ENCODE peak calls at places on chromosomes 16 and 17, in eight cellular contexts. One of them, this sample, is unnamed.

GRCh38 chr16:54627616-54628015 is 303.0 kb upstream of the IRX5 start:
- DNase-seq in heart right ventricle: no peak
- DNase-seq in fibroblast of pulmonary artery: peak
- DNase-seq in breast epithelium: no peak
- DNase-seq in AG10803: peak
- DNase-seq in astrocyte: no peak
- DNase-seq in WERI-Rb-1: no peak
- DNase-seq in cardiac fibroblast: peak
- DNase-seq in this sample: no peak

GRCh38 chr17:76709077-76709950 is 1.5 kb downstream of the MXRA7 start:
- DNase-seq in WERI-Rb-1: peak
- DNase-seq in breast epithelium: peak
- DNase-seq in AG10803: peak
- DNase-seq in heart right ventricle: peak
- DNase-seq in cardiac fibroblast: peak
- DNase-seq in astrocyte: peak
- DNase-seq in fibroblast of pulmonary artery: peak
- DNase-seq in this sample: peak

GRCh38 chr16:28826141-28826540 is 3.3 kb downstream of the ATXN2L start:
- DNase-seq in WERI-Rb-1: no peak
- DNase-seq in astrocyte: no peak
- DNase-seq in heart right ventricle: no peak
- DNase-seq in cardiac fibroblast: no peak
- DNase-seq in AG10803: no peak
- DNase-seq in breast epithelium: no peak
- DNase-seq in fibroblast of pulmonary artery: peak
- DNase-seq in this sample: no peak

GRCh38 chr17:55295411-55296170 is 30.8 kb downstream of the HLF start:
- DNase-seq in breast epithelium: peak
- DNase-seq in heart right ventricle: peak
- DNase-seq in cardiac fibroblast: peak
- DNase-seq in AG10803: peak
- DNase-seq in astrocyte: peak
- DNase-seq in WERI-Rb-1: peak
- DNase-seq in fibroblast of pulmonary artery: peak
- DNase-seq in this sample: peak

GRCh38 chr16:30437511-30438046 is 7.7 kb upstream of the DCTPP1 start:
- DNase-seq in cardiac fibroblast: no peak
- DNase-seq in breast epithelium: no peak
- DNase-seq in AG10803: no peak
- DNase-seq in fibroblast of pulmonary artery: no peak
- DNase-seq in WERI-Rb-1: no peak
- DNase-seq in heart right ventricle: no peak
- DNase-seq in astrocyte: no peak
- DNase-seq in this sample: no peak

GRCh38 chr16:23324727-23325126 is 22.6 kb downstream of the SCNN1B start:
- DNase-seq in fibroblast of pulmonary artery: no peak
- DNase-seq in cardiac fibroblast: no peak
- DNase-seq in AG10803: no peak
- DNase-seq in astrocyte: no peak
- DNase-seq in WERI-Rb-1: no peak
- DNase-seq in heart right ventricle: peak
- DNase-seq in breast epithelium: peak
- DNase-seq in this sample: no peak

GRCh38 chr17:39064374-39064773 is 87.1 kb downstream of the PLXDC1 start:
- DNase-seq in WERI-Rb-1: no peak
- DNase-seq in fibroblast of pulmonary artery: peak
- DNase-seq in heart right ventricle: no peak
- DNase-seq in astrocyte: peak
- DNase-seq in cardiac fibroblast: peak
- DNase-seq in AG10803: peak
- DNase-seq in breast epithelium: no peak
- DNase-seq in this sample: no peak

GRCh38 chr17:39105705-39106104 is 45.7 kb downstream of the PLXDC1 start:
- DNase-seq in astrocyte: no peak
- DNase-seq in AG10803: no peak
- DNase-seq in fibroblast of pulmonary artery: no peak
- DNase-seq in WERI-Rb-1: no peak
- DNase-seq in heart right ventricle: no peak
- DNase-seq in cardiac fibroblast: no peak
- DNase-seq in breast epithelium: no peak
- DNase-seq in this sample: no peak

GRCh38 chr16:2787406-2787805 is at the start of gene PRSS33:
- DNase-seq in WERI-Rb-1: no peak
- DNase-seq in heart right ventricle: no peak
- DNase-seq in breast epithelium: no peak
- DNase-seq in fibroblast of pulmonary artery: no peak
- DNase-seq in astrocyte: no peak
- DNase-seq in cardiac fibroblast: no peak
- DNase-seq in AG10803: no peak
- DNase-seq in this sample: no peak

GRCh38 chr17:65297384-65297783 is 160.2 kb downstream of the RGS9 start:
- DNase-seq in astrocyte: peak
- DNase-seq in AG10803: peak
- DNase-seq in heart right ventricle: no peak
- DNase-seq in WERI-Rb-1: no peak
- DNase-seq in breast epithelium: no peak
- DNase-seq in cardiac fibroblast: peak
- DNase-seq in fibroblast of pulmonary artery: peak
- DNase-seq in this sample: no peak

GRCh38 chr16:81551141-81551808 is 106.7 kb downstream of the CMIP start:
- DNase-seq in breast epithelium: no peak
- DNase-seq in AG10803: peak
- DNase-seq in fibroblast of pulmonary artery: peak
- DNase-seq in WERI-Rb-1: no peak
- DNase-seq in cardiac fibroblast: peak
- DNase-seq in astrocyte: peak
- DNase-seq in heart right ventricle: no peak
- DNase-seq in this sample: no peak

GRCh38 chr16:31301708-31302400 is 42.1 kb downstream of the ITGAM start:
- DNase-seq in breast epithelium: no peak
- DNase-seq in AG10803: peak
- DNase-seq in fibroblast of pulmonary artery: peak
- DNase-seq in cardiac fibroblast: peak
- DNase-seq in heart right ventricle: no peak
- DNase-seq in astrocyte: no peak
- DNase-seq in WERI-Rb-1: no peak
- DNase-seq in this sample: no peak

GRCh38 chr16:23901178-23902131 is 65.7 kb downstream of the PRKCB start:
- DNase-seq in breast epithelium: no peak
- DNase-seq in fibroblast of pulmonary artery: no peak
- DNase-seq in astrocyte: no peak
- DNase-seq in heart right ventricle: no peak
- DNase-seq in cardiac fibroblast: no peak
- DNase-seq in AG10803: no peak
- DNase-seq in WERI-Rb-1: no peak
- DNase-seq in this sample: no peak

GRCh38 chr17:21452377-21453143 is 76.4 kb downstream of the KCNJ12 start:
- DNase-seq in cardiac fibroblast: peak
- DNase-seq in heart right ventricle: peak
- DNase-seq in breast epithelium: peak
- DNase-seq in astrocyte: peak
- DNase-seq in fibroblast of pulmonary artery: peak
- DNase-seq in WERI-Rb-1: peak
- DNase-seq in AG10803: peak
- DNase-seq in this sample: peak

GRCh38 chr17:30151471-30151870 is 34.9 kb downstream of the NSRP1 start:
- DNase-seq in breast epithelium: no peak
- DNase-seq in WERI-Rb-1: no peak
- DNase-seq in fibroblast of pulmonary artery: no peak
- DNase-seq in heart right ventricle: no peak
- DNase-seq in astrocyte: no peak
- DNase-seq in AG10803: no peak
- DNase-seq in cardiac fibroblast: no peak
- DNase-seq in this sample: no peak

GRCh38 chr17:30155389-30155788 is 38.8 kb downstream of the NSRP1 start:
- DNase-seq in breast epithelium: no peak
- DNase-seq in cardiac fibroblast: no peak
- DNase-seq in astrocyte: no peak
- DNase-seq in AG10803: no peak
- DNase-seq in WERI-Rb-1: no peak
- DNase-seq in heart right ventricle: no peak
- DNase-seq in fibroblast of pulmonary artery: no peak
- DNase-seq in this sample: no peak

GRCh38 chr17:30148376-30148775 is 31.8 kb downstream of the NSRP1 start:
- DNase-seq in astrocyte: no peak
- DNase-seq in heart right ventricle: no peak
- DNase-seq in breast epithelium: no peak
- DNase-seq in AG10803: no peak
- DNase-seq in cardiac fibroblast: no peak
- DNase-seq in WERI-Rb-1: no peak
- DNase-seq in fibroblast of pulmonary artery: no peak
- DNase-seq in this sample: no peak

GRCh38 chr17:30158896-30159625 is 42.4 kb downstream of the NSRP1 start:
- DNase-seq in cardiac fibroblast: no peak
- DNase-seq in WERI-Rb-1: no peak
- DNase-seq in heart right ventricle: no peak
- DNase-seq in AG10803: no peak
- DNase-seq in astrocyte: no peak
- DNase-seq in breast epithelium: no peak
- DNase-seq in fibroblast of pulmonary artery: no peak
- DNase-seq in this sample: no peak

DNA sequence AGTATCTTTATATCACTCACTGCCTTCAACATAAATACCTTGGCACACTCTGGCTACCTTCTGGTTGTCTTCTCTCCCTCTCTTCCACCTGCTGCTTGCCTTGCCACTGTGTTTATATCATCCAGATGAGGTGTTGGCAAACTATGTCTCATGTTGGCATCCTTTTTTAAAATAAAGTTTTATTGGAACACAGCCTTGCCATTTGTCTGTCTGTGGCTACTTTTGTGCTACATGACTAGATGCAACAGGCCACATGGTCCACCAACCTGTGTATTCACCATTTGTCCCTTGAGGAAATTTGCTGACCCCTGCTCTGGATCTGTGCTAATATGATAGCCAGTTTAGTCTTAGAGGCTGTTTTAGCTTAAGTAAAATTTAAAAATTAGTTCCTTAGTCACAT is 36.8 kb downstream of the NSRP1 start:
- DNase-seq in heart right ventricle: no peak
- DNase-seq in breast epithelium: no peak
- DNase-seq in cardiac fibroblast: no peak
- DNase-seq in AG10803: no peak
- DNase-seq in fibroblast of pulmonary artery: no peak
- DNase-seq in WERI-Rb-1: no peak
- DNase-seq in astrocyte: no peak
- DNase-seq in this sample: no peak
- TF ChIP-seq CTCF in heart right ventricle: no peak
- TF ChIP-seq CTCF in breast epithelium: no peak
- TF ChIP-seq CTCF in cardiac fibroblast: no peak
- TF ChIP-seq CTCF in AG10803: no peak
- TF ChIP-seq CTCF in fibroblast of pulmonary artery: no peak
- TF ChIP-seq CTCF in WERI-Rb-1: no peak
- TF ChIP-seq CTCF in astrocyte: no peak
- TF ChIP-seq CTCF in this sample: no peak

GRCh38 chr16:9195301-9195700 is 103.9 kb downstream of the HAPSTR1 start:
- DNase-seq in heart right ventricle: no peak
- DNase-seq in astrocyte: no peak
- DNase-seq in cardiac fibroblast: no peak
- DNase-seq in WERI-Rb-1: no peak
- DNase-seq in breast epithelium: no peak
- DNase-seq in fibroblast of pulmonary artery: no peak
- DNase-seq in AG10803: no peak
- DNase-seq in this sample: no peak

GRCh38 chr16:9191274-9191850 is 99.9 kb downstream of the HAPSTR1 start:
- DNase-seq in fibroblast of pulmonary artery: no peak
- DNase-seq in astrocyte: no peak
- DNase-seq in breast epithelium: no peak
- DNase-seq in heart right ventricle: no peak
- DNase-seq in AG10803: no peak
- DNase-seq in cardiac fibroblast: no peak
- DNase-seq in WERI-Rb-1: no peak
- DNase-seq in this sample: no peak

GRCh38 chr16:9197957-9198661 is 106.7 kb downstream of the HAPSTR1 start:
- DNase-seq in breast epithelium: no peak
- DNase-seq in AG10803: no peak
- DNase-seq in fibroblast of pulmonary artery: no peak
- DNase-seq in astrocyte: no peak
- DNase-seq in heart right ventricle: no peak
- DNase-seq in cardiac fibroblast: no peak
- DNase-seq in WERI-Rb-1: no peak
- DNase-seq in this sample: peak

DNA sequence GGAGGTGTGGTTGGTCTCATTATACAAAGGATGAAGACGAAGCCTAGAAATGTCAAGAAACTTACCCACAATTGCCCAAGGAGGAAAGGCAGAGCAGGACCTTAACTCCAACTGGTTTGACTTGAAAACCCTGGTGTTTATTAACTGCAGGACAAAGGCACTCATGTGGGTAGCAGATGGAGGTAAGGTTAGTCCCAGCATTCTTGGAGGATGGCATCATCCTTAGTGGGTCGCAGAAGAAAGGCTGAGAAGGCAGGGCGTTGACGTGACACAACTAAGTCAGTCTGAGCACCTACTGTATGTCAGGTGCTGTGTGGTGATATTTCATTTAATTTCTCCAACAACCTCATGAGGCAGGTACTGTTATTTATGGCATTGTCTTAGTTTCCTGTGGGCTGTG is 101.3 kb downstream of the HAPSTR1 start:
- DNase-seq in astrocyte: peak
- DNase-seq in AG10803: peak
- DNase-seq in cardiac fibroblast: no peak
- DNase-seq in fibroblast of pulmonary artery: no peak
- DNase-seq in breast epithelium: no peak
- DNase-seq in heart right ventricle: no peak
- DNase-seq in WERI-Rb-1: no peak
- DNase-seq in this sample: no peak
- TF ChIP-seq CTCF in astrocyte: no peak
- TF ChIP-seq CTCF in AG10803: no peak
- TF ChIP-seq CTCF in cardiac fibroblast: no peak
- TF ChIP-seq CTCF in fibroblast of pulmonary artery: no peak
- TF ChIP-seq CTCF in breast epithelium: no peak
- TF ChIP-seq CTCF in heart right ventricle: no peak
- TF ChIP-seq CTCF in WERI-Rb-1: no peak
- TF ChIP-seq CTCF in this sample: no peak

GRCh38 chr17:43368740-43369506 is 29.9 kb upstream of the ARL4D start:
- DNase-seq in WERI-Rb-1: peak
- DNase-seq in AG10803: peak
- DNase-seq in breast epithelium: peak
- DNase-seq in fibroblast of pulmonary artery: peak
- DNase-seq in heart right ventricle: peak
- DNase-seq in cardiac fibroblast: peak
- DNase-seq in astrocyte: peak
- DNase-seq in this sample: peak
- TF ChIP-seq CTCF in WERI-Rb-1: peak
- TF ChIP-seq CTCF in AG10803: peak
- TF ChIP-seq CTCF in breast epithelium: no peak
- TF ChIP-seq CTCF in fibroblast of pulmonary artery: peak
- TF ChIP-seq CTCF in heart right ventricle: peak
- TF ChIP-seq CTCF in cardiac fibroblast: no peak
- TF ChIP-seq CTCF in astrocyte: no peak
- TF ChIP-seq CTCF in this sample: no peak

DNA sequence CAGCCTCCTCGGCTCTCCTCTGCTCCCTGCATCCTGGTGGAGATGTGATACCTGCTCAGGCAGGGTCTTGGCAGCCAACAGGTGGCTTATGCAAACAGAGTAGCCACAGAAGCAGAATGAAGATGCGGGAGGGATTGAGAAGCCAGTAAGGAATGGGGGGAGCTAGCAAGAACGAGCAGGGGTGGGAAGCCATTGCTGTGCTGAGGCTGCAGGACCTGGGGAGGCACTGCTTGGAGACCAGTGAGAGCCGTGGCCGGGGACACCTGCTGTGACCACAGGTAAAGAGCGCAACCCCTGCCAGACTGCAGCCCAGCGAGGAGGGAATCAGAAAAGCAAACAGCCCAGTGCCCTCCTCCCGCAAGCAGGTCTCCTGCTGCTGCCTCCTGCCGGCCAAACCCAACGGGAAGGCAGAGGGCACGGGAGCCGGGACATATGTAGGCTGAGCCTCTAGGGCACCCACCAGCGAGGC is 14.7 kb downstream of the AIPL1 start:
- DNase-seq in breast epithelium: no peak
- DNase-seq in fibroblast of pulmonary artery: peak
- DNase-seq in astrocyte: no peak
- DNase-seq in cardiac fibroblast: peak
- DNase-seq in heart right ventricle: no peak
- DNase-seq in AG10803: no peak
- DNase-seq in WERI-Rb-1: peak
- DNase-seq in this sample: peak
- TF ChIP-seq CTCF in breast epithelium: peak
- TF ChIP-seq CTCF in fibroblast of pulmonary artery: peak
- TF ChIP-seq CTCF in astrocyte: peak
- TF ChIP-seq CTCF in cardiac fibroblast: peak
- TF ChIP-seq CTCF in heart right ventricle: peak
- TF ChIP-seq CTCF in AG10803: peak
- TF ChIP-seq CTCF in WERI-Rb-1: peak
- TF ChIP-seq CTCF in this sample: peak

This sample was measured in glutamatergic neuron.